ENCODE peak calls at places on chromosomes 4 and X, in six cellular contexts. J is tibial nerve, U is A549, S is suprapubic skin, T is ovary, G is esophagus muscularis mucosa. N is an unnamed sample.

GRCh38 chr4:69044247-69044646 is 52.0 kb upstream of the UGT2B7 start:
- DNase-seq in J (no peak), U (no peak), S (no peak), T (no peak), G (no peak), N (no peak)

GRCh38 chr4:18444286-18444685 is 422.7 kb upstream of the LCORL start:
- DNase-seq in J (no peak), U (no peak), S (no peak), T (no peak), G (no peak), N (no peak)

GRCh38 chrX:259692-260355 is 21.4 kb upstream of the PLCXD1 start:
- DNase-seq in J (no peak), U (peak; percentile 54), S (peak; percentile 69), T (no peak), G (no peak), N (no peak)

GRCh38 chr4:18012807-18013462 is 8.6 kb downstream of the LCORL start:
- DNase-seq in J (no peak), U (no peak), S (no peak), T (no peak), G (no peak), N (no peak)

GRCh38 chr4:142353149-142353738 is 492.9 kb downstream of the INPP4B start:
- DNase-seq in J (no peak), U (peak; percentile 61), S (no peak), T (peak; percentile 22), G (no peak), N (no peak)

GRCh38 chr4:48602763-48603162 is 112.7 kb downstream of the ZAR1 start:
- DNase-seq in J (no peak), U (no peak), S (no peak), T (no peak), G (no peak), N (no peak)

GRCh38 chr4:110122201-110122600 is 76.2 kb downstream of the ELOVL6 start:
- DNase-seq in J (no peak), U (no peak), S (no peak), T (no peak), G (no peak), N (no peak)

GRCh38 chrX:940691-941090 is 271.8 kb downstream of the CRLF2 start:
- DNase-seq in J (no peak), U (no peak), S (no peak), T (no peak), G (peak; percentile 24), N (no peak)

GRCh38 chr4:74608151-74608949 is 163.4 kb downstream of the AREG start:
- DNase-seq in J (no peak), U (peak; percentile 86), S (no peak), T (no peak), G (no peak), N (no peak)

GRCh38 chr4:130393246-130394041 is 1297.5 kb downstream of the C4orf33 start:
- DNase-seq in J (no peak), U (no peak), S (no peak), T (no peak), G (no peak), N (no peak)

GRCh38 chr4:23171971-23172370 is 479.2 kb downstream of the GBA3 start:
- DNase-seq in J (no peak), U (no peak), S (no peak), T (no peak), G (no peak), N (no peak)

GRCh38 chr4:122668241-122668640 is 47.4 kb upstream of the IL21 start:
- DNase-seq in J (no peak), U (no peak), S (no peak), T (no peak), G (no peak), N (no peak)

GRCh38 chr4:65868096-65868824 is 198.0 kb upstream of the EPHA5 start:
- DNase-seq in J (no peak), U (no peak), S (no peak), T (no peak), G (no peak), N (no peak)

GRCh38 chr4:107736924-107737448 is 17.0 kb upstream of the PAPSS1 start:
- DNase-seq in J (no peak), U (peak; percentile 29), S (no peak), T (no peak), G (no peak), N (no peak)

GRCh38 chrX:110086916-110087484 is 84.1 kb downstream of the TMEM164 start:
- DNase-seq in J (no peak), U (peak; percentile 94), S (no peak), T (no peak), G (no peak), N (no peak)

GRCh38 chr4:154720123-154720522 is 23.7 kb upstream of the LRAT start:
- DNase-seq in J (no peak), U (no peak), S (no peak), T (no peak), G (no peak), N (no peak)

GRCh38 chrX:7025471-7025870 is 122.0 kb upstream of the STS start:
- DNase-seq in J (no peak), U (no peak), S (no peak), T (no peak), G (no peak), N (no peak)

GRCh38 chrX:134886201-134886600 is 104.6 kb upstream of the SMIM10 start:
- DNase-seq in J (no peak), U (peak; percentile 20), S (no peak), T (no peak), G (no peak), N (no peak)

GRCh38 chrX:13483773-13484172 is 85.6 kb upstream of the EGFL6 start:
- DNase-seq in J (no peak), U (no peak), S (no peak), T (no peak), G (no peak), N (no peak)

GRCh38 chr4:52833941-52834525 is 28.1 kb upstream of the RASL11B start:
- DNase-seq in J (no peak), U (no peak), S (no peak), T (no peak), G (no peak), N (no peak)

GRCh38 chr4:33149658-33150057 is 2429.5 kb downstream of the PCDH7 start:
- DNase-seq in J (no peak), U (no peak), S (no peak), T (no peak), G (no peak), N (no peak)

DNA sequence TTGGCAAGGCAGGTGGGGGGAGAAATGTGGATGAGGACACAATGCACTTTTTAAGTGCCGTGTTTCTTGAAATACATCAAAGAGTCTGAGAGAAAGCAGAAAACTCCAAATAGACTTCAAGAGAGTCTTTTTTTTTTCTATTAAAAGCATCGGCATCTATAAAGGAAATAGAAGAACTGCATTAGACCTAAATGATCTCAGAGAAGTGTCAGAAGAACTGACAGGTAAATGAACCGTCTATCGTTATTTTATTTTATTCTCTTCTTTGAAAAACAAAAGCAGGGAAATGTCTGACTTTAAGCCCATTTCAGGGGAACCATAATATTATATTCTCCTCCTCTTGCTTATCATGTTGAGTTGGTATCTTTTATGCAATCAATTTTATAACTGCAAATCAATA is 2430.0 kb downstream of the PCDH7 start:
- DNase-seq in J (no peak), U (no peak), S (no peak), T (no peak), G (no peak), N (no peak)
- TF ChIP-seq EP300 in J (no peak), U (no peak), S (no peak), T (no peak), G (no peak), N (no peak)

GRCh38 chr4:167623241-167623572 is 388.9 kb upstream of the SPOCK3 start:
- DNase-seq in J (no peak), U (no peak), S (no peak), T (no peak), G (no peak), N (no peak)

DNA sequence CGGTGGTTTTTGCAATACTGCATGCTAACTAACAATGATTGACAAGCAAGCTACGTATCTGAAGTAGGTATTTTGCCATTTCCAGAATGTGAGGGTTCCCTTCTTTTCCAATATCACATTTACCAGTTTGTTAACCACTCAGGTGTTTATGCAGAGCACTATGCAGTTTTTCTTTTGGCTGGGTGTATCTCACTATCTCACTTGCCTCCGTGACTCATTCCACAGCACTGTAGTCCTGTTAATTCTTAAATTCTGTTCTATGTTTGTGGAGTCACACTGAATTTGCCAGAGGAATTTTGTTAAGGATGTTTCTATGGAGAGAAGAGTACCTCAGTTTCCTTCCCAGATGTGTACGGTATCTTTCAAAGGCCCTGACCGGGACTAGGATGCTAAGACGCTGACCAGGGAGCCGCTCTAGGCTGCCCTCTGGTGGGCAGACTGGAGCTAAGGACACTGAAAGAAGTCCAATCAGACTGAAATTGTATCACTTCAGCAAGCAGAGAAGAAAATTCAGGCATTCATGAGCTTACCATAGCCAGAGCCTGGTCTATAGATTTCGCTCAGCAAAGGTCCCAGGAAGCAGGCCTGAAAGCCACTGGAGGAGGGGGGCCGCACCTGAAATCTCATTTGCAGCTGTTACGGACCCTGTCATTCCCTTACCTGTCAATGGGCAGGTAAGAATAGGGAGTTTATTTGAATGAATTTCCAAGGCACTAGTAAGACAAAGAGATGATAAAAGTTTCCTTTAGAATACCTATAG is 388.4 kb upstream of the SPOCK3 start:
- DNase-seq in J (no peak), U (peak; percentile 45), S (no peak), T (no peak), G (no peak), N (peak; percentile 33)
- TF ChIP-seq CTCF in J (no peak), U (peak; percentile 57), S (peak; percentile 61), T (no peak), G (peak; percentile 41), N (no peak)

DNA sequence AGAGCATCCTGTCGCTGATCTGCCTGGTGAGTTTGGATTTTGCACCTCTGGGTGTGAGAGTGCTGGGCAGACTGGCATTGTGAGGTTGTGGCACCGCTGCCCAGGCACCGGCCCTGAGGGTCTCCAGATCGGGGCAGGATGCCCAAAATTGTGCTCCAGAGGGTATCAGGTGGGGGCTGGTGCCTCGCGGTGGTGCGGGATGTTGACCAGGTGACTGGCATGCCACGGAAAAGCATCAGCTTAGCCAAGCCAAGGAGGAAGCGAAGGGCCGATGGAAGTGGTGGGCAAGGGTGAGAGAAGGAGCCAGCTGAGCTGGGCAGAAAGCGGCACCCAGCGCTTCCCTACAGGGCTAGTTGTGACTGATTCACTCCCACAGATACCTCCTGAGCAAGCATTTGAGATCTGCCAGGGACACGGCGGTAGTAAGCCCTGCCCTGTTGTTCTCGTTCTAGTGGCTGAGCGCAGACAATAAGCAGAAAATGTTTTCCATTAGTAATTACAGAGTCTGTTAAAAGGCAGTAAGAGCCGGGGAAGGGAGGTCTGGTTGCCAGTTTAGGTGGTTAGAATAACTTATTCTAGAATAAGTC is 809 bp downstream of the ZFP92 start:
- DNase-seq in J (no peak), U (no peak), S (no peak), T (no peak), G (no peak), N (no peak)
- TF ChIP-seq EP300 in J (no peak), U (no peak), S (no peak), T (no peak), G (no peak), N (no peak)

DNA sequence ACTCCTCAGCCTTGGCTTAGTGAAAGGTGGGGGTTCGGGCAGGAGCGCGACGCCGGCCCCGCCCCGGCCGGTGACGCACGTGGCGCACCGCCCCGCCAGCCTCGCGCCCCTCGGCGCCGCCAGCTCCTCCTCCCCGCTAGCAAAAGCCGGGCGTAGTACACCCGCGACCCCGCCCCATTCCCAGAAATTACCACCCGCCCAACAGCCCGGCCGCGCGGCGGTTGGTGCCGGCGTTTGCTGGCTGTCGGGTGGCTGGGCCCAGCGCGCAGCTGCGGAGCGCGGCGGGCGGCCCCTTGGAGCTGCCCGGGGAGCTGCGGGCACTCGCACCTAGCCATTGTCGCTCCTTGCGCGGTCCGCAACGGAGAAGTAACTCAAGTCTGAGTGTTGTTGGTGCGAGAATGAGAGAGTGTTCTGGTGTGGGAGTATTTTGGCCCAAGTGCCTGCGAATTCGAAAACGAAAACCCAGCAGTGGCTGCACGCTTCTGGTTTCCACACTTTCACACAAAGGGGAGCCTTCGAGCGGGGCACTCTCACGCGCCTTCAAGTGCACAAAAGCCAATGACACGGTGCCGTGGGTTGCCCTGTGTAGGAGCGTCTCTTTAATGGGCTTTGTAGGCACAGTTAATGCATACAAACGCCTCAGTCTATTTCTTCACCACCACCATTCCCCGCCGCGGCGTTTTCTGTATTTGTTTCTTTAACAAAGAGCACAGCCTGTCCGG is 1.0 kb upstream of the ELF2 start:
- DNase-seq in J (peak; percentile 89), U (peak; percentile 90), S (peak; percentile 96), T (peak; percentile 95), G (peak; percentile 98), N (peak; percentile 98)
- TF ChIP-seq CTCF in J (peak; percentile 15), U (no peak), S (no peak), T (no peak), G (no peak), N (no peak)